ENCODE peak calls at places on chromosomes 11 and 22, in nine cellular contexts. I is CD8-positive, alpha-beta memory T cell; V is stimulated activated CD4-positive, alpha-beta T cell treated with anti-CD3 and anti-CD28 coated beads, Interleukin-1b, Interleukin-23, amount 100 ng/mL, for 1 hour; C is activated CD4-positive, CD25-positive, alpha-beta regulatory T cell; M is myocyte; P is osteocyte; H is T47D; N is NCI-H1694 treated with DMSO at 0.1 percent for 48 hours; Y is fibroblast of gingiva. G is an unnamed sample.

GRCh38 chr11:132674161-132674560 is 858.1 kb downstream of the OPCML start:
- DNase-seq in P (no peak), I (no peak), H (no peak), V (no peak), N (peak; percentile 2), M (no peak), Y (no peak), C (no peak), G (no peak)

GRCh38 chr22:38872831-38873248 is 824 bp upstream of the CBX6 start:
- DNase-seq in C (no peak), H (peak; percentile 26), N (no peak), Y (peak; percentile 39), V (no peak), P (peak; percentile 86), I (no peak), M (peak; percentile 64), G (peak; percentile 80)

GRCh38 chr11:48148749-48149148 is 67.9 kb upstream of the OR4B1 start:
- DNase-seq in M (no peak), N (no peak), Y (no peak), I (no peak), V (no peak), H (no peak), C (no peak), P (no peak), G (no peak)

GRCh38 chr11:60786811-60787567 is 1.9 kb downstream of the MS4A10 start:
- DNase-seq in C (no peak), Y (peak; percentile 29), N (peak; percentile 29), M (peak; percentile 93), H (no peak), I (no peak), P (no peak), V (no peak), G (no peak)

GRCh38 chr11:66334605-66335442 is 1.4 kb downstream of the RIN1 start:
- DNase-seq in V (no peak), P (no peak), M (no peak), C (no peak), N (peak; percentile 25), I (no peak), Y (no peak), H (no peak), G (peak; percentile 71)

GRCh38 chr11:64226507-64227051 is 505 bp downstream of the NUDT22 start:
- DNase-seq in P (no peak), H (no peak), I (peak; percentile 56), V (no peak), Y (no peak), C (no peak), M (peak; percentile 90), N (no peak), G (peak; percentile 79)

GRCh38 chr11:72280037-72280436 is 36.1 kb upstream of the PHOX2A start:
- DNase-seq in H (no peak), Y (no peak), P (no peak), V (no peak), N (no peak), C (no peak), I (no peak), M (no peak), G (no peak)

GRCh38 chr22:43260346-43260745 is 73.4 kb upstream of the TTLL12 start:
- DNase-seq in H (no peak), P (no peak), C (no peak), M (no peak), I (no peak), N (no peak), Y (no peak), V (no peak), G (no peak)

GRCh38 chr11:2190670-2191471 is 19.3 kb upstream of the TH start:
- DNase-seq in Y (no peak), M (no peak), I (no peak), N (no peak), H (no peak), V (no peak), C (no peak), P (no peak), G (no peak)

GRCh38 chr22:38724926-38725571 is 19.3 kb downstream of the GTPBP1 start:
- DNase-seq in V (no peak), I (no peak), C (no peak), N (peak; percentile 44), Y (peak; percentile 22), H (no peak), M (peak; percentile 47), P (no peak), G (no peak)

GRCh38 chr22:47173535-47174021 is 411.1 kb downstream of the TBC1D22A start:
- DNase-seq in I (no peak), V (no peak), N (no peak), Y (no peak), M (no peak), C (no peak), P (no peak), H (no peak), G (peak; percentile 49)

GRCh38 chr11:65896009-65896999 is 3.9 kb downstream of the FOSL1 start:
- DNase-seq in I (no peak), P (no peak), H (no peak), M (no peak), C (no peak), V (no peak), Y (no peak), N (no peak), G (no peak)